ENCODE peak calls at places on chromosome 20, in six cellular contexts. D is fibroblast of mammary gland, M is suprapubic skin, A is fibroblast of lung, G is choroid plexus epithelial cell, V is H1. W is an unnamed sample.
A peak's percentile ranks its signal among the peaks of the same experiment; 100 is the strongest.

GRCh38 chr20:32893878-32894483 is 35.3 kb downstream of the EFCAB8 start:
- DNase-seq in A (peak; percentile 6), D (peak; percentile 12), G (peak; percentile 63), V (peak; percentile 85), M (no peak), W (peak; percentile 17)

GRCh38 chr20:36483205-36483918 is 58.0 kb upstream of the MYL9 start:
- DNase-seq in M (no peak), G (no peak), D (no peak), V (no peak), A (no peak), W (no peak)

GRCh38 chr20:3697588-3698235 is 14.7 kb downstream of the SIGLEC1 start:
- DNase-seq in A (no peak), D (no peak), M (no peak), G (no peak), V (no peak), W (no peak)

GRCh38 chr20:4170621-4171537 is 155.5 kb upstream of the RNF24 start:
- DNase-seq in V (no peak), M (no peak), D (no peak), A (no peak), G (peak; percentile 73), W (no peak)

GRCh38 chr20:58087567-58087858 is 140.9 kb downstream of the ANKRD60 start:
- DNase-seq in A (no peak), D (no peak), V (no peak), M (peak; percentile 26), G (no peak), W (no peak)

GRCh38 chr20:37351689-37352610 is 6.0 kb downstream of the SRC start:
- DNase-seq in M (no peak), D (no peak), G (no peak), V (no peak), A (no peak), W (no peak)

GRCh38 chr20:13644010-13644409 is 5.3 kb upstream of the TASP1 start:
- DNase-seq in V (no peak), A (peak; percentile 19), G (no peak), M (no peak), D (peak; percentile 20), W (peak; percentile 83)

GRCh38 chr20:29741894-29742698 is 1515.4 kb upstream of the DEFB115 start:
- DNase-seq in V (no peak), D (no peak), G (no peak), M (no peak), A (no peak), W (no peak)

GRCh38 chr20:13006825-13007224 is 1.9 kb upstream of the SPTLC3 start:
- DNase-seq in A (peak; percentile 94), D (peak; percentile 81), G (peak; percentile 68), V (no peak), M (no peak), W (peak; percentile 83)

GRCh38 chr20:58344741-58345140 is 35.2 kb downstream of the RAB22A start:
- DNase-seq in G (peak; percentile 33), D (peak; percentile 44), V (no peak), M (no peak), A (no peak), W (peak; percentile 55)

GRCh38 chr20:2244993-2245392 is 50.8 kb upstream of the TGM3 start:
- DNase-seq in A (no peak), M (no peak), V (no peak), G (no peak), D (no peak), W (no peak)
- TF ChIP-seq CTCF in A (no peak), M (no peak), V (no peak), G (no peak), D (no peak), W (no peak)

GRCh38 chr20:6504179-6504578 is 263.3 kb upstream of the BMP2 start:
- DNase-seq in V (no peak), A (no peak), G (no peak), D (no peak), M (no peak), W (no peak)
- H3K4me3 ChIP-seq in V (no peak overlapping the region), A (no peak overlapping the region), G (no peak overlapping the region), D (no peak overlapping the region), M (no peak overlapping the region), W (no peak overlapping the region)

GRCh38 chr20:54061106-54061881 is 9.1 kb downstream of the BCAS1 start:
- DNase-seq in A (peak; percentile 25), V (no peak), D (peak; percentile 74), G (peak; percentile 28), M (no peak), W (peak; percentile 80)

GRCh38 chr20:54054516-54054915 is 15.9 kb downstream of the BCAS1 start:
- DNase-seq in V (no peak), G (no peak), D (no peak), M (no peak), A (no peak), W (no peak)

GRCh38 chr20:54059691-54060364 is 10.6 kb downstream of the BCAS1 start:
- DNase-seq in M (no peak), V (no peak), A (no peak), D (no peak), G (no peak), W (no peak)

GRCh38 chr20:54058420-54059139 is 11.8 kb downstream of the BCAS1 start:
- DNase-seq in D (no peak), A (no peak), G (no peak), V (no peak), M (no peak), W (no peak)

DNA sequence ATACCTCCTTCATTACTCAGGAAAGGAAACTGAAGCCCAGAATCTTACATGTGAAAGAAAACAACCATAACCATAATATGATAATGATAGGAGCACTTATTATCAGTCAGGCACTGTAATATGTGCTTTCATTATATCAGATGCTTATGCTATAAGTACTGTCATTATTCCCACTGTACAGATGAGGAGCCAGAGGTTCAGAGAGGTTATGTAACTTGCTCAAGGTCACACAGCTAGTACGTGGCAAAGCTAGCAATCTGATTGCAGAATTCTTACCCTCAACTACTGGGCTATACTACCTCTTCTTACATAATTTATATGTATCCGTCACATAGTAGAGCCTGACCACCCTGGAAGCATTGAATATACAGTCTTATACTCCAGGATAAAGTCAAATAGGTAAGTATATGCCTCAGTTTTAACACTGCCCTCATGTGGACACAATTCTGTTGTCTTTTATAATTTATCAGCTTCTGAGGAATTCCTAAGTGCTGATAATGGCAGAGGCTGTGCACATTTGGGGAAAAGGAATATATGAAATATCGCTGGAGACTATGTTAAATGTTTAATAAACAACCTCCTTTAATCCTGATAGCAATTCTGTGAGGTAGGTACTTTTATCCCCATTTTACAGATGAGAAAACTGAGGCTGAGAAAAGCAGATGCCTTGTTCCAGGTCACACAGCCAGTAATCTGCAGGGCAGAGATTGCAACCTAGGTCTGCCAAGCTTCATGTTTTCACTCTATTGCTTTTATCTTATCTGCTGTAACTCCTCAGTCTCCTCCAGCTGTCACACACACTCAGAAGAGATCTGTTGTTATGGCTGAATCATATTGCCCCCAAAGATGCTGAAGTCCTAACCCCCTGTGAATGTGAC is 13.4 kb downstream of the BCAS1 start:
- DNase-seq in A (no peak), D (no peak), M (no peak), G (peak; percentile 12), V (no peak), W (no peak)
- TF ChIP-seq CTCF in A (no peak), D (peak; percentile 13), M (no peak), G (peak; percentile 16), V (no peak), W (no peak)

GRCh38 chr20:44401052-44401769 is 45.7 kb downstream of the HNF4A start:
- DNase-seq in G (no peak), V (no peak), M (no peak), D (no peak), A (no peak), W (no peak)
- H3K4me3 ChIP-seq in G (no peak overlapping the region), V (no peak overlapping the region), M (no peak overlapping the region), D (no peak overlapping the region), A (no peak overlapping the region), W (no peak overlapping the region)